ENCODE peak calls at places on chromosome 4, in four cellular contexts. H is tibial artery, S is endothelial cell of umbilical vein, I is fibroblast of the aortic adventitia. D is an unnamed sample.

GRCh38 chr4:29805871-29806480 is 914.2 kb upstream of the PCDH7 start:
- DNase-seq in H (no peak), S (no peak), I (no peak), D (no peak)

GRCh38 chr4:124262211-124263179 is 450.0 kb downstream of the ANKRD50 start:
- DNase-seq in H (peak), S (peak), I (peak), D (peak)

GRCh38 chr4:48190839-48191238 is 56.8 kb upstream of the TXK start:
- DNase-seq in H (no peak), S (no peak), I (no peak), D (no peak)

GRCh38 chr4:45453258-45453841 is 670.5 kb downstream of the GABRG1 start:
- DNase-seq in H (no peak), S (no peak), I (no peak), D (peak)

GRCh38 chr4:5448286-5448685 is 260.1 kb downstream of the EVC2 start:
- DNase-seq in H (peak), S (no peak), I (no peak), D (no peak)

GRCh38 chr4:107210450-107211239 is 174.5 kb upstream of the DKK2 start:
- DNase-seq in H (no peak), S (no peak), I (peak), D (peak)

GRCh38 chr4:32991663-32992062 is 2271.5 kb downstream of the PCDH7 start:
- DNase-seq in H (no peak), S (no peak), I (no peak), D (peak)

GRCh38 chr4:156615066-156615514 is 356.5 kb downstream of the PDGFC start:
- DNase-seq in H (no peak), S (no peak), I (peak), D (peak)

GRCh38 chr4:29278580-29278979 is 1441.6 kb upstream of the PCDH7 start:
- DNase-seq in H (no peak), S (peak), I (peak), D (peak)

GRCh38 chr4:57430706-57431105 is 320.5 kb upstream of the IGFBP7 start:
- DNase-seq in H (no peak), S (no peak), I (no peak), D (no peak)

GRCh38 chr4:84099591-84099990 is 399.5 kb downstream of the NKX6-1 start:
- DNase-seq in H (no peak), S (no peak), I (no peak), D (no peak)

GRCh38 chr4:13546855-13547562 is 2.7 kb upstream of the NKX3-2 start:
- DNase-seq in H (no peak), S (no peak), I (no peak), D (no peak)

GRCh38 chr4:159823743-159824142 is 720.9 kb downstream of the RAPGEF2 start:
- DNase-seq in H (no peak), S (no peak), I (no peak), D (no peak)

GRCh38 chr4:3520796-3521600 is 11.2 kb downstream of the LRPAP1 start:
- DNase-seq in H (peak), S (no peak), I (no peak), D (no peak)

GRCh38 chr4:41140410-41140809 is 73.9 kb downstream of the APBB2 start:
- DNase-seq in H (no peak), S (no peak), I (no peak), D (no peak)

GRCh38 chr4:3114377-3114776 is 39.9 kb downstream of the HTT start:
- DNase-seq in H (no peak), S (no peak), I (peak), D (no peak)

GRCh38 chr4:56958111-56958517 is 19.3 kb downstream of the NOA1 start:
- DNase-seq in H (peak), S (peak), I (peak), D (peak)

GRCh38 chr4:58247792-58248191 is 1137.6 kb upstream of the IGFBP7 start:
- DNase-seq in H (no peak), S (no peak), I (no peak), D (peak)

GRCh38 chr4:32930700-32931099 is 2210.5 kb downstream of the PCDH7 start:
- DNase-seq in H (no peak), S (no peak), I (no peak), D (no peak)

GRCh38 chr4:152451496-152451895 is 84.4 kb downstream of the FBXW7 start:
- DNase-seq in H (no peak), S (no peak), I (no peak), D (no peak)

GRCh38 chr4:157223446-157223845 is 2.9 kb downstream of the GRIA2 start:
- DNase-seq in H (no peak), S (no peak), I (no peak), D (no peak)

GRCh38 chr4:168139336-168139735 is 47.0 kb downstream of the ANXA10 start:
- DNase-seq in H (no peak), S (no peak), I (peak), D (peak)

GRCh38 chr4:912548-913279 is 19.4 kb downstream of the GAK start:
- DNase-seq in H (peak), S (no peak), I (no peak), D (no peak)

GRCh38 chr4:913280-913618 is 18.9 kb downstream of the GAK start:
- DNase-seq in H (no peak), S (no peak), I (no peak), D (no peak)

GRCh38 chr4:915595-915994 is 16.5 kb downstream of the GAK start:
- DNase-seq in H (peak), S (peak), I (peak), D (peak)

GRCh38 chr4:914531-914930 is 17.6 kb downstream of the GAK start:
- DNase-seq in H (peak), S (no peak), I (no peak), D (no peak)

GRCh38 chr4:915041-915474 is 17.1 kb downstream of the GAK start:
- DNase-seq in H (peak), S (no peak), I (no peak), D (no peak)
- H3K4me3 ChIP-seq in H (no peak), S (no peak), I (no peak), D (no peak)

GRCh38 chr4:11337287-11337686 is 91.4 kb downstream of the HS3ST1 start:
- DNase-seq in H (no peak), S (no peak), I (no peak), D (no peak)
- H3K4me3 ChIP-seq in H (no peak), S (no peak), I (no peak), D (no peak)

DNA sequence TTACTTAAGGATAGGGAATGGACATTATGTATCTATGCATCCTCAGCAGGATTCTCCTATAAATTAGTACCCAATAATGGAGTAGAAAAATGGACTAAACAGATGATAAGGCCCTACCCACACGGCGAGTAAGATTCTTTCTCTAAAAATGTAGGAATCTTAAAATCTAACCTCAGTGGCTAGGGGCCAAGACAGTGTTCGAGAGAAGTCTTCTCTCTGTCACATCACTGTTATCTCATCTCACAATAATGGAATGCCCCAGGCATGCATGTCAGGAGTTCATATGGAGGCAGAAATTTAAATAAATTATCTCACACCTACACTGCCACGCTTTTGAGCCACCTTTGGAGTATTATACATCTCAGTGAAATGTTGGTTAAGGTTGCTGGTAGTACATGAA is 132.9 kb downstream of the LDB2 start:
- DNase-seq in H (no peak), S (no peak), I (no peak), D (no peak)
- H3K4me3 ChIP-seq in H (no peak), S (no peak), I (no peak), D (no peak)

GRCh38 chr4:140654516-140654855 is 85.7 kb upstream of the UCP1 start:
- DNase-seq in H (no peak), S (no peak), I (peak), D (peak)
- H3K4me3 ChIP-seq in H (no peak), S (no peak), I (no peak), D (no peak)

GRCh38 chr4:105060628-105061027 is 86.0 kb upstream of the TET2 start:
- DNase-seq in H (no peak), S (no peak), I (peak), D (peak)

GRCh38 chr4:105058177-105058812 is 88.4 kb upstream of the TET2 start:
- DNase-seq in H (no peak), S (no peak), I (peak), D (peak)

GRCh38 chr4:105059337-105059736 is 87.3 kb upstream of the TET2 start:
- DNase-seq in H (no peak), S (no peak), I (peak), D (no peak)

GRCh38 chr4:105061136-105061696 is 85.5 kb upstream of the TET2 start:
- DNase-seq in H (no peak), S (peak), I (peak), D (peak)

GRCh38 chr4:105057370-105058096 is 89.1 kb upstream of the TET2 start:
- DNase-seq in H (no peak), S (no peak), I (no peak), D (peak)
- H3K4me3 ChIP-seq in H (no peak), S (no peak), I (no peak), D (no peak)

GRCh38 chr4:170497729-170498128 is 408.0 kb upstream of the AADAT start:
- DNase-seq in H (no peak), S (no peak), I (no peak), D (no peak)

GRCh38 chr4:170491981-170492380 is 402.2 kb upstream of the AADAT start:
- DNase-seq in H (no peak), S (no peak), I (no peak), D (no peak)

GRCh38 chr4:170497105-170497504 is 407.3 kb upstream of the AADAT start:
- DNase-seq in H (no peak), S (no peak), I (no peak), D (no peak)
- H3K4me3 ChIP-seq in H (no peak), S (no peak), I (peak), D (peak)

GRCh38 chr4:53557601-53558000 is 33.7 kb downstream of the LNX1 start:
- DNase-seq in H (no peak), S (no peak), I (peak), D (no peak)
- H3K4me3 ChIP-seq in H (no peak), S (no peak), I (no peak), D (no peak)

GRCh38 chr4:99949034-99949998 is 759 bp downstream of the H2AZ1 start:
- DNase-seq in H (peak), S (peak), I (peak), D (peak)

GRCh38 chr4:99947190-99947578 is 766 bp upstream of the DNAJB14 start:
- DNase-seq in H (no peak), S (peak), I (peak), D (peak)

GRCh38 chr4:99945718-99946345 is 586 bp downstream of the DNAJB14 start:
- DNase-seq in H (no peak), S (peak), I (no peak), D (peak)

GRCh38 chr4:99946346-99947189 is at the start of gene DNAJB14:
- DNase-seq in H (peak), S (peak), I (peak), D (peak)

GRCh38 chr4:99947608-99948007 is 1.2 kb upstream of the DNAJB14 start:
- DNase-seq in H (no peak), S (no peak), I (no peak), D (no peak)
- H3K4me3 ChIP-seq in H (peak), S (no peak), I (peak), D (no peak)

DNA sequence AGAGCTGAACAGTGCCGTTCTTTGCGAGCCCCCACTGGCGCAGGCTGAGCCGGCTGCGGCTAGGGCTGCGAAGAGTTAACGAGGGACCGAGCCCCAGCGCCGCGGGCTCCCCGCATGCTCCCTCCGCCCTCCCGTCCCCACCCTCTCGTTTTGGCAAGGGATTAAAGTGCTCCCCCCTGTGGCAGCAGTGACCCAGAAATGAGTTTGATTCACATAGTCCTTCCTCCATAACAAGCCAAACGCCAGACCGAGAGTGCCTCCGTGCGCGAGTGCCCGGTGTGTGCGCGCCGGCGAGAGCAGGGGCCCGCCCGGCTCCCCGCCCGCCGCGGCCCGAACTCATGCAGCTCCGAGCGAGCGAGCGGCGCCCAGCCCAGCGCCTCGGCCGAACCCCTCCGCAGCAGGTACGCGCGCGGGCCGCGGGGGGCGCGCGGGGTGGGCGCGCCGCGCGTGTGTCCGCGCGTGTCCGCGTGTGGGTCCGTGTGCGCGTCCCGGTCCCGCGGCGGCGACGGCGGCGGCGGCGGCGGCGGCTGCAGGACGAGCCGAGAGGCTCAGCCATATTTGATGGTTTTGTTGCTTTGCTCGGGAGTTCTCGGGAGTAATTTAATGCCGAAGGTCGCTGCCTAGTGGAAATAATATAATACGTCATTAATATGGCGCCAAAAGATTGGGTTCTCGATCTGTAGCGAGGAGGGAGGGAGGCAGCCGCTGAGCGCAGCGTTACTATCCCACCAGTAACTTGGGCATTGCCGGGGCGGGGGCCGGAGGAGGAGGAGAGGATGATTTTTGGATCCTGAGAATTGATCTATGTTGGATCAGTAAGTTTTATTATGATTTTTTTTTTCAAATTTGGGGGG is at the start of gene JADE1:
- DNase-seq in H (peak), S (peak), I (peak), D (peak)
- H3K4me3 ChIP-seq in H (peak), S (peak), I (peak), D (peak)

DNA sequence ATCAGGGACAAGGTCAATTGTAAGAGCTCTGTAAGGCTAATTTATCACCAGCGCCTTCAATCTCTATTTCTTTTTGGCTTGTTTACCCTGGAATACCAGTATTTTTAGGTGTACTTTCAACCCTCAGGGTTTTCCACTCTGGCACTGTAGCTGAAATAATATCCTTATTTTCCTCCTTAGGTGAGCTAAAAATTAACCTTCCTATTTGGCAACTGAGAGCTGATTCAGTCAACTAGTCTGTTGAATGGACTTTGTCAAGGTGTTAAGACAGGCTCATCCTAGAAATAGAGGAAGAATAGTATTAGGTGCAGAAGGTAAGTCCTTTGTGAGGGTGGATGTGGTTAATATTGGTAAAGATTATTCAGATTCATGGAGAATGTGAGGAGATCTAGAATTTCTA is 101.3 kb upstream of the BANK1 start:
- DNase-seq in H (no peak), S (no peak), I (no peak), D (no peak)
- H3K4me3 ChIP-seq in H (no peak), S (no peak), I (no peak), D (no peak)

D was measured in fibroblast of pulmonary artery.